ENCODE peak calls at places on chromosomes 4 and X, in ten cellular contexts. Y is heart right ventricle, Q is colonic mucosa, K is GM23248, P is endothelial cell of umbilical vein, C is aorta, S is astrocyte, R is dorsolateral prefrontal cortex, F is pancreas, X is left lung. W is an unnamed sample.

GRCh38 chr4:143294310-143294709 is 42.4 kb upstream of the GAB1 start:
- DNase-seq in R (peak; percentile 64), K (peak; percentile 36), C (peak; percentile 89), X (peak; percentile 57), Y (peak; percentile 86), F (peak; percentile 32), S (peak; percentile 52), Q (peak; percentile 78), P (no peak), W (no peak)

GRCh38 chr4:183402771-183403170 is 41.7 kb upstream of the CDKN2AIP start:
- DNase-seq in K (peak; percentile 45), X (no peak), S (peak; percentile 12), P (no peak), Y (no peak), R (no peak), C (no peak), F (no peak), Q (no peak), W (no peak)

GRCh38 chr4:15295421-15296162 is 132.2 kb upstream of the C1QTNF7 start:
- DNase-seq in P (no peak), C (no peak), X (no peak), S (no peak), K (no peak), Q (no peak), Y (no peak), F (no peak), R (no peak), W (no peak)

GRCh38 chrX:12791253-12792228 is at the start of gene PRPS2:
- DNase-seq in K (peak; percentile 56), P (peak; percentile 50), Y (peak; percentile 61), X (peak; percentile 80), Q (peak; percentile 82), F (peak; percentile 66), C (peak; percentile 89), S (peak; percentile 18), R (peak; percentile 50), W (peak; percentile 6)

GRCh38 chr4:76616526-76616925 is 181.5 kb downstream of the SHROOM3 start:
- DNase-seq in F (no peak), K (no peak), X (no peak), Q (no peak), C (no peak), S (no peak), Y (no peak), R (no peak), P (no peak), W (no peak)

GRCh38 chrX:134137353-134137752 is 99.6 kb upstream of the CCDC160 start:
- DNase-seq in K (no peak), Q (no peak), F (no peak), R (no peak), C (no peak), Y (no peak), P (no peak), S (no peak), X (no peak), W (no peak)

GRCh38 chr4:80237992-80238391 is 28.5 kb upstream of the FGF5 start:
- DNase-seq in S (peak; percentile 97), X (no peak), K (peak; percentile 96), F (no peak), P (peak; percentile 77), C (no peak), Y (no peak), R (no peak), Q (no peak), W (peak; percentile 91)

GRCh38 chr4:8919651-8920288 is 48.1 kb upstream of the HMX1 start:
- DNase-seq in F (peak; percentile 2), Y (no peak), C (peak; percentile 40), R (peak; percentile 0), P (no peak), S (no peak), Q (no peak), X (no peak), K (no peak), W (no peak)

GRCh38 chr4:49032440-49033161 is 46.5 kb downstream of the CWH43 start:
- DNase-seq in Q (peak; percentile 21), R (peak; percentile 26), Y (no peak), F (no peak), K (peak; percentile 36), S (no peak), X (no peak), P (peak; percentile 19), C (no peak), W (peak; percentile 11)

GRCh38 chrX:119826399-119826959 is 26.3 kb downstream of the UPF3B start:
- DNase-seq in K (peak; percentile 63), P (peak; percentile 64), S (peak; percentile 15), Y (no peak), C (no peak), F (no peak), R (no peak), X (no peak), Q (no peak), W (peak; percentile 23)

GRCh38 chr4:15182600-15183222 is 180.4 kb downstream of the CPEB2 start:
- DNase-seq in X (no peak), K (peak; percentile 46), Y (no peak), P (peak; percentile 4), Q (no peak), C (no peak), F (no peak), R (no peak), S (peak; percentile 51), W (peak; percentile 92)

GRCh38 chrX:133726211-133726630 is 259.2 kb downstream of the GPC3 start:
- DNase-seq in P (peak; percentile 15), Y (no peak), X (no peak), S (peak; percentile 61), Q (no peak), R (no peak), C (no peak), K (peak; percentile 61), F (no peak), W (peak; percentile 75)

GRCh38 chr4:28799696-28800095 is 1920.5 kb upstream of the PCDH7 start:
- DNase-seq in Y (peak; percentile 12), F (no peak), Q (no peak), P (no peak), R (no peak), X (no peak), C (no peak), K (no peak), S (peak; percentile 4), W (no peak)

GRCh38 chrX:67544281-67544680 is 460 bp downstream of the AR start:
- DNase-seq in S (no peak), Q (no peak), F (no peak), Y (peak; percentile 6), X (peak; percentile 38), P (no peak), C (peak; percentile 78), K (peak; percentile 55), R (no peak), W (no peak)

GRCh38 chrX:134459683-134460004 is 321 bp upstream of the HPRT1 start:
- DNase-seq in F (no peak), P (peak; percentile 44), K (no peak), Q (no peak), S (no peak), Y (no peak), X (no peak), R (no peak), C (no peak), W (peak; percentile 20)

GRCh38 chrX:53082773-53083616 is 828 bp downstream of the TSPYL2 start:
- DNase-seq in X (no peak), R (no peak), Q (no peak), F (no peak), S (no peak), C (no peak), Y (no peak), K (peak; percentile 15), P (no peak), W (no peak)
- H3K27ac ChIP-seq in X (peak overlapping the region; percentile 73), R (peak overlapping the region; percentile 90), Q (peak overlapping the region; percentile 70), F (peak overlapping the region; percentile 81), S (peak overlapping the region; percentile 65), C (peak overlapping the region; percentile 70), Y (peak overlapping the region; percentile 89), K (peak overlapping the region; percentile 83), P (no peak overlapping the region), W (peak overlapping the region; percentile 79)

GRCh38 chrX:6226053-6226645 is 2.5 kb downstream of the NLGN4X start:
- DNase-seq in S (no peak), R (peak; percentile 31), K (no peak), Q (no peak), X (no peak), Y (no peak), P (no peak), C (peak; percentile 73), F (no peak), W (no peak)
- H3K4me3 ChIP-seq in S (peak overlapping the region; percentile 52), R (peak overlapping the region; percentile 60), K (no peak overlapping the region), Q (peak overlapping the region; percentile 19), X (no peak overlapping the region), Y (peak overlapping the region; percentile 32), P (no peak overlapping the region), C (peak overlapping the region; percentile 13), F (peak overlapping the region; percentile 39), W (peak overlapping the region; percentile 52)

GRCh38 chr4:2785613-2786012 is 7.3 kb upstream of the SH3BP2 start:
- DNase-seq in F (peak; percentile 33), R (no peak), C (peak; percentile 30), K (no peak), Y (no peak), Q (no peak), X (no peak), P (no peak), S (no peak), W (no peak)

GRCh38 chr4:2788101-2788500 is 4.8 kb upstream of the SH3BP2 start:
- DNase-seq in R (no peak), P (no peak), F (no peak), S (no peak), X (no peak), K (no peak), C (no peak), Q (no peak), Y (no peak), W (no peak)

GRCh38 chr4:2786794-2787229 is 6.1 kb upstream of the SH3BP2 start:
- DNase-seq in Y (no peak), R (no peak), K (no peak), S (no peak), P (no peak), F (no peak), X (no peak), C (peak; percentile 70), Q (no peak), W (no peak)

GRCh38 chr4:2787230-2788100 is 5.4 kb upstream of the SH3BP2 start:
- DNase-seq in R (no peak), Y (no peak), K (no peak), P (no peak), S (no peak), F (no peak), C (peak; percentile 76), X (peak; percentile 63), Q (peak; percentile 26), W (no peak)

DNA sequence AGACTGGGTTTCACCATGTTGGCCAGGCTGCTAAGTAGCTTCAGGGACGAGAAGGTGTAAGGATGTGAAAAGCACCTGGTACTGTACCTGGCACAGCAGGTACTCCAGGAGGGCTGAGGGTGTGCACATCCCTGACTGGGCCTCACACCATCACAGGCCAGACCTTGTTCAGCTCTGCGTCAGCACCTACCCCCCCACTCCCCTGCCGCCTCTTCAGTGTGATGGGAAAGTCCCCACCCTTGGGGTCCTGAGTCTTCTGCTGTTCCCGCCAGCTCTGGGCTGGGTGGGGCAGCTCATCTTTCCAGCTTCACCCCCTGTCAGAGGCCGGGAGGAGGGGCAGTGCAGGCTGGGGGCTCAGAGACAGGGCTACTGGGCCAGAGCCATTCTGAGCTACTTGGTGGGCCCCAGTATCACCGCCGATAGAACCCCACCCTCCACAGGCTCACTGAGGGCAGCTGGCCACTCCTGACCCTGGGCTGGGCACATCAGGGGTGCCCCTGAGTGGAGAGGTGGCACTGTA is 6.7 kb upstream of the SH3BP2 start:
- DNase-seq in R (no peak), P (no peak), S (no peak), F (no peak), X (no peak), Y (no peak), C (peak; percentile 67), K (no peak), Q (no peak), W (no peak)
- H3K27ac ChIP-seq in R (no peak overlapping the region), P (no peak overlapping the region), S (no peak overlapping the region), F (no peak overlapping the region), X (no peak overlapping the region), Y (peak overlapping the region; percentile 80), C (no peak overlapping the region), K (no peak overlapping the region), Q (no peak overlapping the region), W (no peak overlapping the region)

GRCh38 chrX:1011632-1012283 is 200.7 kb downstream of the CRLF2 start:
- DNase-seq in X (no peak), K (no peak), C (no peak), P (no peak), Q (no peak), S (no peak), Y (no peak), F (no peak), R (no peak), W (no peak)
- H3K4me3 ChIP-seq in X (no peak overlapping the region), K (no peak overlapping the region), C (no peak overlapping the region), P (no peak overlapping the region), Q (no peak overlapping the region), S (no peak overlapping the region), Y (no peak overlapping the region), F (no peak overlapping the region), R (no peak overlapping the region), W (no peak overlapping the region)

W was measured in brain microvascular endothelial cell.